ENCODE peak calls at places on chromosome 13, in ten cellular contexts. C is HFF-Myc, E is Right ventricle myocardium superior, M is cardiac fibroblast, I is fibroblast of the aortic adventitia, G is NCI-H2029, X is NCI-H1048, R is brain microvascular endothelial cell, V is kidney epithelial cell, D is GM12865. N is an unnamed sample.

GRCh38 chr13:112733112-112733511 is 43.3 kb downstream of the ATP11A start:
- DNase-seq in D (no peak), E (no peak), R (no peak), G (no peak), M (no peak), V (no peak), C (no peak), I (no peak), X (no peak), N (no peak)

GRCh38 chr13:98848736-98849135 is 96.3 kb upstream of the SLC15A1 start:
- DNase-seq in V (no peak), G (no peak), E (no peak), I (peak), M (peak), D (no peak), X (no peak), C (no peak), R (peak), N (no peak)

GRCh38 chr13:46404732-46405097 is 17.7 kb upstream of the RUBCNL start:
- DNase-seq in R (no peak), D (no peak), M (no peak), V (no peak), X (no peak), C (no peak), E (no peak), G (no peak), I (no peak), N (no peak)

GRCh38 chr13:109333893-109334651 is 452.3 kb downstream of the IRS2 start:
- DNase-seq in E (peak), I (no peak), V (no peak), D (no peak), M (no peak), R (no peak), C (no peak), X (no peak), G (no peak), N (no peak)

GRCh38 chr13:68719815-68720214 is 1387.8 kb upstream of the ATXN8OS start:
- DNase-seq in M (no peak), E (no peak), D (no peak), G (no peak), I (no peak), X (no peak), C (no peak), R (no peak), V (no peak), N (no peak)

GRCh38 chr13:83620535-83621220 is 261.6 kb downstream of the SLITRK1 start:
- DNase-seq in R (peak), I (peak), X (no peak), E (no peak), D (no peak), C (no peak), G (no peak), M (peak), V (no peak), N (no peak)

GRCh38 chr13:28000567-28000966 is 12.1 kb upstream of the URAD start:
- DNase-seq in X (peak), M (no peak), R (no peak), C (no peak), E (no peak), I (no peak), V (no peak), D (no peak), G (no peak), N (no peak)

GRCh38 chr13:28493740-28494536 is 990 bp downstream of the FLT1 start:
- DNase-seq in R (no peak), M (peak), D (no peak), C (no peak), G (no peak), X (no peak), I (no peak), E (no peak), V (no peak), N (peak)

GRCh38 chr13:65913173-65913572 is 1317.0 kb downstream of the PCDH9 start:
- DNase-seq in R (peak), G (no peak), I (peak), E (no peak), V (peak), C (peak), M (peak), X (no peak), D (no peak), N (peak)

N was measured in fibroblast of villous mesenchyme.